ENCODE peak calls at places on chromosomes 1 and 21, in five cellular contexts. L is A549, M is HepG2, T is K562, I is H1. A is an unnamed sample.

GRCh38 chr1:8135250-8135649 is 109.1 kb upstream of the ERRFI1 start:
- DNase-seq in L (no peak), M (no peak), T (no peak), I (no peak), A (no peak)

GRCh38 chr1:204574016-204574855 is 58.0 kb downstream of the MDM4 start:
- DNase-seq in L (no peak), M (no peak), T (no peak), I (no peak), A (no peak)

GRCh38 chr1:91871994-91872393 is 14.0 kb downstream of the TGFBR3 start:
- DNase-seq in L (no peak), M (no peak), T (no peak), I (no peak), A (peak; percentile 64)

GRCh38 chr1:118589486-118589885 is 398.7 kb downstream of the TBX15 start:
- DNase-seq in L (no peak), M (no peak), T (no peak), I (no peak), A (no peak)

GRCh38 chr1:214351551-214352277 is 70.8 kb downstream of the SMYD2 start:
- DNase-seq in L (no peak), M (no peak), T (no peak), I (no peak), A (no peak)

GRCh38 chr1:27350673-27351540 is 9.1 kb downstream of the SYTL1 start:
- DNase-seq in L (no peak), M (peak; percentile 66), T (peak; percentile 91), I (peak; percentile 96), A (no peak)

GRCh38 chr21:46269466-46269865 is 15.9 kb downstream of the MCM3AP start:
- DNase-seq in L (no peak), M (no peak), T (no peak), I (no peak), A (no peak)

GRCh38 chr1:23249785-23250184 is 32.5 kb upstream of the HTR1D start:
- DNase-seq in L (no peak), M (no peak), T (no peak), I (no peak), A (peak; percentile 73)

GRCh38 chr1:246067432-246068021 is 439.6 kb downstream of the SMYD3 start:
- DNase-seq in L (no peak), M (no peak), T (no peak), I (no peak), A (peak; percentile 54)

GRCh38 chr1:96472471-96472870 is 249.1 kb upstream of the PTBP2 start:
- DNase-seq in L (no peak), M (no peak), T (no peak), I (no peak), A (peak; percentile 90)

GRCh38 chr1:74508449-74508848 is 4.0 kb downstream of the LRRC53 start:
- DNase-seq in L (no peak), M (no peak), T (no peak), I (no peak), A (no peak)

GRCh38 chr1:4086085-4086850 is 186.2 kb upstream of the C1orf174 start:
- DNase-seq in L (no peak), M (no peak), T (no peak), I (no peak), A (no peak)

GRCh38 chr1:153730468-153730988 is 2.7 kb downstream of the INTS3 start:
- DNase-seq in L (no peak), M (peak; percentile 30), T (no peak), I (no peak), A (no peak)

GRCh38 chr1:91684599-91685196 is 184.0 kb downstream of the CDC7 start:
- DNase-seq in L (no peak), M (no peak), T (peak; percentile 18), I (no peak), A (peak; percentile 50)

GRCh38 chr1:175013445-175013844 is 9.8 kb downstream of the MRPS14 start:
- DNase-seq in L (no peak), M (no peak), T (no peak), I (no peak), A (no peak)

GRCh38 chr1:16183157-16183556 is 27.3 kb upstream of the EPHA2 start:
- DNase-seq in L (peak; percentile 84), M (no peak), T (no peak), I (no peak), A (peak; percentile 78)

GRCh38 chr1:220772846-220773245 is 13.9 kb upstream of the MTARC1 start:
- DNase-seq in L (no peak), M (no peak), T (no peak), I (no peak), A (no peak)

GRCh38 chr1:234556245-234556943 is 53.6 kb downstream of the IRF2BP2 start:
- DNase-seq in L (no peak), M (no peak), T (no peak), I (no peak), A (no peak)

GRCh38 chr1:247421074-247421473 is 5.1 kb downstream of the NLRP3 start:
- DNase-seq in L (no peak), M (no peak), T (no peak), I (no peak), A (no peak)

GRCh38 chr1:37471345-37472231 is 2.8 kb upstream of the ZC3H12A start:
- DNase-seq in L (peak; percentile 91), M (peak; percentile 58), T (peak; percentile 58), I (no peak), A (peak; percentile 90)

GRCh38 chr21:44424608-44425306 is 30.6 kb upstream of the LRRC3 start:
- DNase-seq in L (no peak), M (no peak), T (no peak), I (no peak), A (no peak)

GRCh38 chr1:21707086-21707840 is 38.1 kb upstream of the RAP1GAP start:
- DNase-seq in L (no peak), M (no peak), T (no peak), I (no peak), A (peak; percentile 35)

GRCh38 chr21:36749935-36750578 is 51.1 kb downstream of the SIM2 start:
- DNase-seq in L (peak; percentile 56), M (no peak), T (no peak), I (peak; percentile 84), A (peak; percentile 44)

GRCh38 chr1:10530281-10530740 is 55.6 kb downstream of the PEX14 start:
- DNase-seq in L (no peak), M (no peak), T (peak; percentile 41), I (peak; percentile 62), A (peak; percentile 79)

GRCh38 chr1:11478571-11479374 is at the start of gene DISP3:
- DNase-seq in L (peak; percentile 65), M (peak; percentile 54), T (peak; percentile 97), I (peak; percentile 56), A (peak; percentile 34)

DNA sequence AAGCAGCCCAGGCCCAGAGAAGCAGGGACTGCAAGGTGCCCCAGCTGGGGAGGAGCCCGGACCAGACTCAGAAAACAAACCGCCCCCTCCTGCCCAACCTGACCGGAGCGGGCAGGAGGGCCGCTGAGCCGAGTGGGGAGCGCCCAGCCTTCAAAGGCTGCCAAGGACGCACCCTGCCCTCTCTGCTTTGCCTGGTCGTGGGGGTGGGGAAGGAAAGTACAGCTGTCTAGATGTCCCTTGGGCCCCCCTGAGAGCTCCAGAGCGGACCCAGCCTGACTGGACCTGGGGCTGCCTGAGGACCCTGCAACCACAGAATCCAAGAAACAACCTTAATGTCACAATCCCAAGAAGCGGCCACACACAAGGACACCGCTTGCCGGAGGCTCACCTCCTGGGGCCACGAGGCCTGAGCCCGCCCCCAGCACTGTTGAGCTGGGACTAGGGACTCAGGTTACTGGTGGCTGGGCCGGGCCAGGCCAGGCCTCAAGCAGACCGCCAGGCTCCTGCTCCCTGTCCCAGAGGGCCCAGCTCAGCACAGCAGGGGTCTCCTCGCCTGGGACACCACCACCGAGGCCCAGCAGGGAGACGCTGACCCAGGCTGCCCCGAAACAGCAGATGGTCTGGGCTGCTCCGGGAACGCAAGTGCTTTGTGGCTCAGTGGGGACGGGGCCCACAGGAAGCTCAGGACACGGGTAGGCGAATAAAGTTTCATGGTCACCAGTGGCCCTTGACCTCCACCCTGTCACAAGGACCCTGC is 1.4 kb downstream of the DVL1 start:
- DNase-seq in L (peak; percentile 55), M (peak; percentile 72), T (peak; percentile 80), I (no peak), A (peak; percentile 25)
- TF ChIP-seq MAFK in L (no peak), M (no peak), T (no peak), I (no peak), A (no peak)

GRCh38 chr1:235720544-235720943 is 71.0 kb upstream of the GNG4 start:
- DNase-seq in L (no peak), M (no peak), T (no peak), I (no peak), A (peak; percentile 67)
- TF ChIP-seq MAFK in L (no peak), M (no peak), T (no peak), I (no peak), A (no peak)

GRCh38 chr1:64960731-64961130 is 5.6 kb downstream of the JAK1 start:
- DNase-seq in L (no peak), M (no peak), T (no peak), I (no peak), A (no peak)

GRCh38 chr1:64961923-64962322 is 4.4 kb downstream of the JAK1 start:
- DNase-seq in L (no peak), M (no peak), T (no peak), I (no peak), A (no peak)

GRCh38 chr1:64963466-64963865 is 2.9 kb downstream of the JAK1 start:
- DNase-seq in L (no peak), M (no peak), T (no peak), I (no peak), A (no peak)

GRCh38 chr1:64959973-64960372 is 6.4 kb downstream of the JAK1 start:
- DNase-seq in L (no peak), M (no peak), T (no peak), I (no peak), A (no peak)

GRCh38 chr1:64962447-64962846 is 3.9 kb downstream of the JAK1 start:
- DNase-seq in L (no peak), M (no peak), T (no peak), I (no peak), A (no peak)
- TF ChIP-seq MAFK in L (no peak), M (no peak), T (no peak), I (no peak), A (no peak)

GRCh38 chr1:87787551-87787950 is 458.9 kb downstream of the LMO4 start:
- DNase-seq in L (peak; percentile 21), M (peak; percentile 69), T (no peak), I (no peak), A (peak; percentile 80)

GRCh38 chr1:87790756-87791155 is 462.1 kb downstream of the LMO4 start:
- DNase-seq in L (no peak), M (no peak), T (no peak), I (no peak), A (no peak)

GRCh38 chr1:87783315-87783714 is 454.6 kb downstream of the LMO4 start:
- DNase-seq in L (no peak), M (no peak), T (no peak), I (no peak), A (no peak)

GRCh38 chr1:87786218-87786617 is 457.5 kb downstream of the LMO4 start:
- DNase-seq in L (no peak), M (no peak), T (no peak), I (no peak), A (no peak)

DNA sequence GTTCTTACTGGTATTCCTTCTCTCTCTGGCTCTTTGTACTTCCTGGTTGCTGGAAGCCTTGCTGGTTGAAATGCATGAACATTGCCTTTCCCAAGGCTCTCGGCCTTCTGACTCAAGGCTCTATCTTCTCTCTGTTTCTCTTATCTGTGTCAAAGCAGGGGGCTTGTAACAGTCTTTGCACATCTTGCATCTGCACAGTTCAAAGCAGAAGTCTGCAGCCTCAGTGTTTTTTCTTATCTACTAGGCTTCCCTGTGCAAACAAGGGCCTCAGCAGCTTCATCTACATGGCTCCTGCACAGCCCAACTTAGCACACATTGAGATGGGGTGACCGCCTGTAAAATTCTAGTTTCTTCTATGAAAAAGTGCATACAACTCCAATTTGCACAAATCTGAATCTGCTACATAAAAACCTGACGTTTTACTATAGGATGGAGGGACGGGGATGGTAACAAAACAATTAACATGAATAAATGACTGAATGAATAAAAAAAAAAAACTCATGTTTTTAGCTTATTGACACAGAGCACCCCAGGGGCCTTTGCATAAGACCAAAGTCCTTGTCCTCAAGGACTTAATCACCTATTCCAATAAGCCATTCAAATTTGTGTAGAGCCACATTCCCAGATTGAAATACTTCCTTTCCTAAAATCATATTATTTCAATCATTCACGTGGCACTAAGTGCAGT is 458.3 kb downstream of the LMO4 start:
- DNase-seq in L (no peak), M (peak; percentile 76), T (peak; percentile 35), I (no peak), A (no peak)
- TF ChIP-seq MAFK in L (no peak), M (no peak), T (no peak), I (no peak), A (no peak)

A was measured in IMR-90.